ENCODE peak calls at places on chromosomes 12 and 14, in six cellular contexts. One of them, this sample, is unnamed.

GRCh38 chr12:56071648-56072047 is 8.3 kb upstream of the ERBB3 start:
- DNase-seq in small intestine: no peak
- DNase-seq in esophagus squamous epithelium: no peak
- DNase-seq in adipocyte: peak; percentile 24
- DNase-seq in endodermal cell: no peak
- DNase-seq in spleen: no peak
- DNase-seq in this sample: no peak

GRCh38 chr12:16603916-16604575 is 1.9 kb downstream of the LMO3 start:
- DNase-seq in small intestine: no peak
- DNase-seq in esophagus squamous epithelium: no peak
- DNase-seq in adipocyte: no peak
- DNase-seq in endodermal cell: peak; percentile 56
- DNase-seq in spleen: no peak
- DNase-seq in this sample: no peak

GRCh38 chr12:113298861-113299545 is 35.9 kb downstream of the SLC8B1 start:
- DNase-seq in small intestine: no peak
- DNase-seq in esophagus squamous epithelium: no peak
- DNase-seq in adipocyte: peak; percentile 4
- DNase-seq in endodermal cell: peak; percentile 67
- DNase-seq in spleen: no peak
- DNase-seq in this sample: peak; percentile 49

GRCh38 chr12:46153267-46153872 is 115.5 kb downstream of the SLC38A1 start:
- DNase-seq in small intestine: peak; percentile 26
- DNase-seq in esophagus squamous epithelium: no peak
- DNase-seq in adipocyte: peak; percentile 82
- DNase-seq in endodermal cell: no peak
- DNase-seq in spleen: no peak
- DNase-seq in this sample: no peak

GRCh38 chr12:128680555-128680954 is 143.2 kb downstream of the SLC15A4 start:
- DNase-seq in small intestine: no peak
- DNase-seq in esophagus squamous epithelium: no peak
- DNase-seq in adipocyte: no peak
- DNase-seq in endodermal cell: no peak
- DNase-seq in spleen: no peak
- DNase-seq in this sample: no peak

GRCh38 chr14:22602853-22603252 is 4.8 kb downstream of the ABHD4 start:
- DNase-seq in small intestine: no peak
- DNase-seq in esophagus squamous epithelium: no peak
- DNase-seq in adipocyte: no peak
- DNase-seq in endodermal cell: no peak
- DNase-seq in spleen: no peak
- DNase-seq in this sample: no peak

GRCh38 chr12:96226401-96226800 is 32.2 kb downstream of the ELK3 start:
- DNase-seq in small intestine: no peak
- DNase-seq in esophagus squamous epithelium: no peak
- DNase-seq in adipocyte: no peak
- DNase-seq in endodermal cell: no peak
- DNase-seq in spleen: no peak
- DNase-seq in this sample: no peak

GRCh38 chr14:96805906-96806305 is 8.7 kb downstream of the VRK1 start:
- DNase-seq in small intestine: no peak
- DNase-seq in esophagus squamous epithelium: no peak
- DNase-seq in adipocyte: no peak
- DNase-seq in endodermal cell: no peak
- DNase-seq in spleen: no peak
- DNase-seq in this sample: no peak

GRCh38 chr12:12190087-12190809 is 76.6 kb downstream of the LRP6 start:
- DNase-seq in small intestine: no peak
- DNase-seq in esophagus squamous epithelium: no peak
- DNase-seq in adipocyte: peak; percentile 13
- DNase-seq in endodermal cell: no peak
- DNase-seq in spleen: no peak
- DNase-seq in this sample: no peak

GRCh38 chr12:46410495-46410894 is 37.9 kb upstream of the SLC38A2 start:
- DNase-seq in small intestine: no peak
- DNase-seq in esophagus squamous epithelium: no peak
- DNase-seq in adipocyte: no peak
- DNase-seq in endodermal cell: no peak
- DNase-seq in spleen: no peak
- DNase-seq in this sample: no peak

GRCh38 chr12:64943686-64944085 is 119.2 kb downstream of the TBC1D30 start:
- DNase-seq in small intestine: no peak
- DNase-seq in esophagus squamous epithelium: no peak
- DNase-seq in adipocyte: no peak
- DNase-seq in endodermal cell: no peak
- DNase-seq in spleen: no peak
- DNase-seq in this sample: no peak

GRCh38 chr12:125683748-125684381 is 618.6 kb downstream of the AACS start:
- DNase-seq in small intestine: no peak
- DNase-seq in esophagus squamous epithelium: no peak
- DNase-seq in adipocyte: no peak
- DNase-seq in endodermal cell: peak; percentile 100
- DNase-seq in spleen: no peak
- DNase-seq in this sample: no peak

GRCh38 chr14:85172290-85172689 is 357.7 kb upstream of the FLRT2 start:
- DNase-seq in small intestine: no peak
- DNase-seq in esophagus squamous epithelium: no peak
- DNase-seq in adipocyte: no peak
- DNase-seq in endodermal cell: no peak
- DNase-seq in spleen: no peak
- DNase-seq in this sample: no peak

GRCh38 chr12:62006076-62006732 is 254.0 kb upstream of the USP15 start:
- DNase-seq in small intestine: peak; percentile 20
- DNase-seq in esophagus squamous epithelium: no peak
- DNase-seq in adipocyte: peak; percentile 78
- DNase-seq in endodermal cell: peak; percentile 69
- DNase-seq in spleen: no peak
- DNase-seq in this sample: no peak

GRCh38 chr14:26791117-26791806 is 193.4 kb upstream of the NOVA1 start:
- DNase-seq in small intestine: no peak
- DNase-seq in esophagus squamous epithelium: no peak
- DNase-seq in adipocyte: no peak
- DNase-seq in endodermal cell: no peak
- DNase-seq in spleen: no peak
- DNase-seq in this sample: no peak

GRCh38 chr12:124636138-124636968 is 68.9 kb upstream of the NCOR2 start:
- DNase-seq in small intestine: peak; percentile 74
- DNase-seq in esophagus squamous epithelium: no peak
- DNase-seq in adipocyte: no peak
- DNase-seq in endodermal cell: peak; percentile 71
- DNase-seq in spleen: no peak
- DNase-seq in this sample: no peak

GRCh38 chr12:44246481-44247105 is 410.7 kb downstream of the TMEM117 start:
- DNase-seq in small intestine: no peak
- DNase-seq in esophagus squamous epithelium: no peak
- DNase-seq in adipocyte: no peak
- DNase-seq in endodermal cell: no peak
- DNase-seq in spleen: no peak
- DNase-seq in this sample: no peak

GRCh38 chr12:21637985-21638891 is 19.4 kb downstream of the LDHB start:
- DNase-seq in small intestine: peak; percentile 47
- DNase-seq in esophagus squamous epithelium: no peak
- DNase-seq in adipocyte: no peak
- DNase-seq in endodermal cell: no peak
- DNase-seq in spleen: no peak
- DNase-seq in this sample: no peak

GRCh38 chr12:49930515-49931288 is 19.8 kb upstream of the AQP2 start:
- DNase-seq in small intestine: no peak
- DNase-seq in esophagus squamous epithelium: no peak
- DNase-seq in adipocyte: peak; percentile 69
- DNase-seq in endodermal cell: no peak
- DNase-seq in spleen: no peak
- DNase-seq in this sample: no peak

GRCh38 chr12:100128509-100128908 is 14.2 kb downstream of the BLTP3B start:
- DNase-seq in small intestine: peak; percentile 32
- DNase-seq in esophagus squamous epithelium: no peak
- DNase-seq in adipocyte: peak; percentile 82
- DNase-seq in endodermal cell: peak; percentile 88
- DNase-seq in spleen: no peak
- DNase-seq in this sample: no peak

GRCh38 chr12:45232771-45233372 is 17.0 kb downstream of the ANO6 start:
- DNase-seq in small intestine: peak; percentile 71
- DNase-seq in esophagus squamous epithelium: no peak
- DNase-seq in adipocyte: peak; percentile 93
- DNase-seq in endodermal cell: peak; percentile 75
- DNase-seq in spleen: no peak
- DNase-seq in this sample: peak; percentile 51

GRCh38 chr12:26434299-26434915 is 239.0 kb downstream of the SSPN start:
- DNase-seq in small intestine: peak; percentile 31
- DNase-seq in esophagus squamous epithelium: no peak
- DNase-seq in adipocyte: peak; percentile 44
- DNase-seq in endodermal cell: peak; percentile 83
- DNase-seq in spleen: no peak
- DNase-seq in this sample: no peak

GRCh38 chr12:14957769-14958168 is 3.6 kb downstream of the ARHGDIB start:
- DNase-seq in small intestine: no peak
- DNase-seq in esophagus squamous epithelium: no peak
- DNase-seq in adipocyte: no peak
- DNase-seq in endodermal cell: no peak
- DNase-seq in spleen: no peak
- DNase-seq in this sample: no peak

GRCh38 chr12:78146365-78146772 is 315.7 kb downstream of the NAV3 start:
- DNase-seq in small intestine: peak; percentile 10
- DNase-seq in esophagus squamous epithelium: no peak
- DNase-seq in adipocyte: peak; percentile 82
- DNase-seq in endodermal cell: no peak
- DNase-seq in spleen: no peak
- DNase-seq in this sample: no peak

GRCh38 chr14:64196026-64196425 is 98.1 kb downstream of the ESR2 start:
- DNase-seq in small intestine: no peak
- DNase-seq in esophagus squamous epithelium: no peak
- DNase-seq in adipocyte: no peak
- DNase-seq in endodermal cell: no peak
- DNase-seq in spleen: no peak
- DNase-seq in this sample: no peak

GRCh38 chr14:50354527-50354926 is 42.2 kb downstream of the CDKL1 start:
- DNase-seq in small intestine: no peak
- DNase-seq in esophagus squamous epithelium: no peak
- DNase-seq in adipocyte: peak; percentile 9
- DNase-seq in endodermal cell: no peak
- DNase-seq in spleen: no peak
- DNase-seq in this sample: no peak

GRCh38 chr12:6383572-6384498 is at the start of gene LTBR:
- DNase-seq in small intestine: peak; percentile 94
- DNase-seq in esophagus squamous epithelium: peak; percentile 62
- DNase-seq in adipocyte: peak; percentile 99
- DNase-seq in endodermal cell: peak; percentile 92
- DNase-seq in spleen: peak; percentile 97
- DNase-seq in this sample: peak; percentile 80

DNA sequence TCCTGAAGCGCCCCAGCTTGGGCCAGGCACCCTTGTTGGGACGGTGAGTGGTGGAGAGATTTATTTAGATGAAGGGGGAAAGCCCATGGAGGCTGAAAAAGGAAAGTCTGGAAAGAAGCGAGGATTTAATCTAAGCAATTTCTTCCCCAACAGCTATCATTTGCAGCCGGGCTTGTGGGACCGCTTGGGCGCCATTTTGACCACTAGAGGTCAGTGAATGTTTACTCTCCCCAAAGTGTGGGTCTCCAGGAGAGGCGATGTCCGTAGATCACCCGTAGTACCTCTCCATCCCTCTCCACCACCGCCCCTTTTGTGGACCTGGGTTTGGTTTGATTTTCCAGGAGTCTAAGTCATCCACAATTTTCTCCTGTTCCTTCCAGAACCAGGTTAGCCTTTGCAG is 91.2 kb upstream of the PARP11 start:
- DNase-seq in small intestine: no peak
- DNase-seq in esophagus squamous epithelium: no peak
- DNase-seq in adipocyte: no peak
- DNase-seq in endodermal cell: peak; percentile 92
- DNase-seq in spleen: no peak
- DNase-seq in this sample: no peak
- H3K27me3 ChIP-seq in small intestine: no peaks in the 10 kb centered on the region
- H3K27me3 ChIP-seq in esophagus squamous epithelium: no peaks in the 10 kb centered on the region
- H3K27me3 ChIP-seq in adipocyte: peaks cover 67% of the 10 kb centered on the region
- H3K27me3 ChIP-seq in endodermal cell: no peaks in the 10 kb centered on the region
- H3K27me3 ChIP-seq in spleen: no peaks in the 10 kb centered on the region
- H3K27me3 ChIP-seq in this sample: no peaks in the 10 kb centered on the region

GRCh38 chr12:42382013-42382696 is 56.2 kb downstream of the PPHLN1 start:
- DNase-seq in small intestine: no peak
- DNase-seq in esophagus squamous epithelium: no peak
- DNase-seq in adipocyte: peak; percentile 77
- DNase-seq in endodermal cell: no peak
- DNase-seq in spleen: no peak
- DNase-seq in this sample: no peak
- H3K4me3 ChIP-seq in small intestine: no peak overlapping the region
- H3K4me3 ChIP-seq in esophagus squamous epithelium: no peak overlapping the region
- H3K4me3 ChIP-seq in adipocyte: no peak overlapping the region
- H3K4me3 ChIP-seq in endodermal cell: no peak overlapping the region
- H3K4me3 ChIP-seq in spleen: no peak overlapping the region
- H3K4me3 ChIP-seq in this sample: no peak overlapping the region

DNA sequence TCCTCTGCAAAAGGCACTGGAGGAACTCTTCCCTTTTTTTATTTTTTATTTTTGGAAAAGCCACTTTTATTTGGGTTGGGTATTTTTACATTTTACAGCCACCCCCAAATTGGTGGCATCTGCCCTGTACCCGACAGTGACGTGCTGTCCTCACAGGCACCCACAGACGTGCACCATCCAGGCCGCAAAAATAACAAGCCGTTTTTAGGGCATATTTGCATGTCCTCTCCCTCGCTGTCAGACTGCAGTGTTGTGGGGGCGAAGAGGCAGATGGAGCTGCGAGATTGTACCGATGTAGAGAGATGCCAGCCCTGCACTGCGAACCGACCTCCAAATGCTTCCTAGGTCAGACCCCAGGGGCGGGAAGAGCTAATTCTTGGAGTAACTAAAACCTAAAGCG is 12.2 kb downstream of the JDP2 start:
- DNase-seq in small intestine: no peak
- DNase-seq in esophagus squamous epithelium: no peak
- DNase-seq in adipocyte: no peak
- DNase-seq in endodermal cell: no peak
- DNase-seq in spleen: no peak
- DNase-seq in this sample: no peak
- H3K4me1 ChIP-seq in small intestine: peaks cover 4% of the 10 kb centered on the region
- H3K4me1 ChIP-seq in esophagus squamous epithelium: peaks cover 35% of the 10 kb centered on the region
- H3K4me1 ChIP-seq in adipocyte: peaks cover 64% of the 10 kb centered on the region
- H3K4me1 ChIP-seq in endodermal cell: no peaks in the 10 kb centered on the region
- H3K4me1 ChIP-seq in spleen: peaks cover 100% of the 10 kb centered on the region
- H3K4me1 ChIP-seq in this sample: peaks cover 7% of the 10 kb centered on the region

DNA sequence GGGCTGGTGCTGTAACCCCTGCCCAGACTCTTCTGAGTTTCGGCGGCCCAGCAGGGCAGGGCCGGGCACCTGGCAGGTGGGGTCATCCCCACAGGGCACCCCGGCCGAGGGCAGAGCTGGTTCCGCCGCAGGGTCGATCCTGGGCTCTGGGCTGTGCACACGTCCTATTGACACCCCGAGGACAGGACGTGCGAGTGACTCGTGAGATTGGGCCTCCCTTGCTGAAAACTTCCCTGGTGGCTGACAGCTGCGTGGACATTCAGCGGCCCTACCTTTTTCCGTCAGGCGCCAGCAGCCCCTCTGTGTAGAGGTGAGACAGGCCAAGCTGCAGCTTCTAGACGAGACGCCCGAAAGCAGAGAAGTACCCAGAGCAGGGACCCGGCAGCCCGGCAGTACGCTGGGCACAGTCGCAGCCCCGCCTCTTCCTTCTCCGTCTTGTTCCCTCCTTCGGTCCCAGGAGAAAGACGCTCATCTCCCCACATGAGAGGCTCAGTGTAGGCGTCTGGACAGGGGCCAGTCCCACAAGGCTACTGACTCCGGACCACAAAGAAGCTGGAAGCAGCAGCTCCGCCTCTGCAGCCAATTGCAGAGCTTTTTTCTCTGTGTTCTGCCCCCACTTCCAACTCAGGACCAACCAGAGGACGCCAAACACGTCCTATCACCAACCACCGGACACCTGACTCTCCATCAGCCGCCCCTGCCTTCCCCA is at the start of gene LRCOL1:
- DNase-seq in small intestine: no peak
- DNase-seq in esophagus squamous epithelium: no peak
- DNase-seq in adipocyte: peak; percentile 28
- DNase-seq in endodermal cell: peak; percentile 67
- DNase-seq in spleen: no peak
- DNase-seq in this sample: no peak
- H3K27me3 ChIP-seq in small intestine: peaks cover 2% of the 10 kb centered on the region
- H3K27me3 ChIP-seq in esophagus squamous epithelium: no peaks in the 10 kb centered on the region
- H3K27me3 ChIP-seq in adipocyte: peaks cover 67% of the 10 kb centered on the region
- H3K27me3 ChIP-seq in endodermal cell: peaks cover 92% of the 10 kb centered on the region
- H3K27me3 ChIP-seq in spleen: peaks cover 14% of the 10 kb centered on the region
- H3K27me3 ChIP-seq in this sample: no peaks in the 10 kb centered on the region